ENCODE peak calls at places on chromosome 16, in six cellular contexts. One of them, this sample, is unnamed.

GRCh38 chr16:1428511-1428910 is 2.4 kb upstream of the PERCC1 start:
- DNase-seq in HCT116: no peak
- DNase-seq in H1: no peak
- DNase-seq in fibroblast of lung: peak
- DNase-seq in neural progenitor cell: peak
- DNase-seq in astrocyte: no peak
- DNase-seq in this sample: no peak

GRCh38 chr16:49576941-49577340 is 203.3 kb downstream of the C16orf78 start:
- DNase-seq in fibroblast of lung: no peak
- DNase-seq in neural progenitor cell: no peak
- DNase-seq in H1: no peak
- DNase-seq in astrocyte: no peak
- DNase-seq in HCT116: no peak
- DNase-seq in this sample: no peak

GRCh38 chr16:49460786-49461470 is 87.3 kb downstream of the C16orf78 start:
- DNase-seq in fibroblast of lung: no peak
- DNase-seq in H1: no peak
- DNase-seq in neural progenitor cell: no peak
- DNase-seq in HCT116: no peak
- DNase-seq in astrocyte: no peak
- DNase-seq in this sample: no peak

GRCh38 chr16:72198021-72198420 is 26.1 kb upstream of the PMFBP1 start:
- DNase-seq in HCT116: no peak
- DNase-seq in H1: no peak
- DNase-seq in astrocyte: peak
- DNase-seq in neural progenitor cell: no peak
- DNase-seq in fibroblast of lung: peak
- DNase-seq in this sample: no peak

GRCh38 chr16:57945740-57946138 is 25.2 kb downstream of the CNGB1 start:
- DNase-seq in fibroblast of lung: no peak
- DNase-seq in H1: no peak
- DNase-seq in HCT116: no peak
- DNase-seq in neural progenitor cell: no peak
- DNase-seq in astrocyte: no peak
- DNase-seq in this sample: no peak

GRCh38 chr16:67963325-67964321 is 4.8 kb downstream of the SLC12A4 start:
- DNase-seq in H1: peak
- DNase-seq in fibroblast of lung: no peak
- DNase-seq in astrocyte: no peak
- DNase-seq in neural progenitor cell: no peak
- DNase-seq in HCT116: no peak
- DNase-seq in this sample: no peak

GRCh38 chr16:66603537-66604375 is 748 bp upstream of the CMTM3 start:
- DNase-seq in neural progenitor cell: peak
- DNase-seq in astrocyte: peak
- DNase-seq in fibroblast of lung: peak
- DNase-seq in HCT116: no peak
- DNase-seq in H1: no peak
- DNase-seq in this sample: no peak

GRCh38 chr16:19245326-19245925 is 40.1 kb upstream of the CLEC19A start:
- DNase-seq in H1: no peak
- DNase-seq in fibroblast of lung: no peak
- DNase-seq in astrocyte: no peak
- DNase-seq in neural progenitor cell: no peak
- DNase-seq in HCT116: no peak
- DNase-seq in this sample: no peak

GRCh38 chr16:65601781-65602180 is 479.9 kb upstream of the CDH11 start:
- DNase-seq in neural progenitor cell: no peak
- DNase-seq in astrocyte: peak
- DNase-seq in fibroblast of lung: peak
- DNase-seq in HCT116: no peak
- DNase-seq in H1: no peak
- DNase-seq in this sample: no peak

GRCh38 chr16:70638814-70639792 is 7.3 kb upstream of the IL34 start:
- DNase-seq in HCT116: no peak
- DNase-seq in astrocyte: peak
- DNase-seq in H1: no peak
- DNase-seq in neural progenitor cell: no peak
- DNase-seq in fibroblast of lung: peak
- DNase-seq in this sample: no peak

GRCh38 chr16:13453325-13453724 is 466.6 kb upstream of the ERCC4 start:
- DNase-seq in HCT116: no peak
- DNase-seq in H1: no peak
- DNase-seq in neural progenitor cell: no peak
- DNase-seq in fibroblast of lung: peak
- DNase-seq in astrocyte: peak
- DNase-seq in this sample: no peak

GRCh38 chr16:1258906-1259759 is 3.3 kb downstream of the TPSD1 start:
- DNase-seq in HCT116: no peak
- DNase-seq in astrocyte: no peak
- DNase-seq in H1: no peak
- DNase-seq in fibroblast of lung: no peak
- DNase-seq in neural progenitor cell: no peak
- DNase-seq in this sample: peak

GRCh38 chr16:4694664-4695451 is 1.5 kb downstream of the NUDT16L1 start:
- DNase-seq in HCT116: no peak
- DNase-seq in neural progenitor cell: no peak
- DNase-seq in astrocyte: no peak
- DNase-seq in H1: no peak
- DNase-seq in fibroblast of lung: no peak
- DNase-seq in this sample: no peak

GRCh38 chr16:6837722-6838121 is 494.9 kb upstream of the RBFOX1 start:
- DNase-seq in astrocyte: no peak
- DNase-seq in neural progenitor cell: no peak
- DNase-seq in HCT116: no peak
- DNase-seq in H1: no peak
- DNase-seq in fibroblast of lung: no peak
- DNase-seq in this sample: no peak

GRCh38 chr16:75043175-75043937 is 44.5 kb downstream of the ZNRF1 start:
- DNase-seq in HCT116: no peak
- DNase-seq in fibroblast of lung: peak
- DNase-seq in H1: no peak
- DNase-seq in neural progenitor cell: no peak
- DNase-seq in astrocyte: peak
- DNase-seq in this sample: no peak

GRCh38 chr16:28528463-28528867 is 10.3 kb downstream of the NUPR1 start:
- DNase-seq in neural progenitor cell: no peak
- DNase-seq in fibroblast of lung: no peak
- DNase-seq in astrocyte: no peak
- DNase-seq in HCT116: no peak
- DNase-seq in H1: no peak
- DNase-seq in this sample: no peak

GRCh38 chr16:28531777-28532744 is 6.7 kb downstream of the NUPR1 start:
- DNase-seq in H1: no peak
- DNase-seq in HCT116: peak
- DNase-seq in astrocyte: no peak
- DNase-seq in neural progenitor cell: peak
- DNase-seq in fibroblast of lung: no peak
- DNase-seq in this sample: no peak

GRCh38 chr16:28527985-28528384 is 10.8 kb downstream of the NUPR1 start:
- DNase-seq in HCT116: no peak
- DNase-seq in neural progenitor cell: no peak
- DNase-seq in fibroblast of lung: no peak
- DNase-seq in astrocyte: no peak
- DNase-seq in H1: no peak
- DNase-seq in this sample: no peak

GRCh38 chr16:28526201-28527099 is 12.3 kb downstream of the NUPR1 start:
- DNase-seq in HCT116: no peak
- DNase-seq in H1: no peak
- DNase-seq in neural progenitor cell: no peak
- DNase-seq in astrocyte: no peak
- DNase-seq in fibroblast of lung: no peak
- DNase-seq in this sample: no peak

GRCh38 chr16:28529124-28529523 is 9.7 kb downstream of the NUPR1 start:
- DNase-seq in neural progenitor cell: no peak
- DNase-seq in H1: no peak
- DNase-seq in HCT116: no peak
- DNase-seq in fibroblast of lung: no peak
- DNase-seq in astrocyte: no peak
- DNase-seq in this sample: peak
- H3K4me3 ChIP-seq in neural progenitor cell: no peak
- H3K4me3 ChIP-seq in H1: no peak
- H3K4me3 ChIP-seq in HCT116: no peak
- H3K4me3 ChIP-seq in fibroblast of lung: no peak
- H3K4me3 ChIP-seq in astrocyte: no peak
- H3K4me3 ChIP-seq in this sample: no peak

DNA sequence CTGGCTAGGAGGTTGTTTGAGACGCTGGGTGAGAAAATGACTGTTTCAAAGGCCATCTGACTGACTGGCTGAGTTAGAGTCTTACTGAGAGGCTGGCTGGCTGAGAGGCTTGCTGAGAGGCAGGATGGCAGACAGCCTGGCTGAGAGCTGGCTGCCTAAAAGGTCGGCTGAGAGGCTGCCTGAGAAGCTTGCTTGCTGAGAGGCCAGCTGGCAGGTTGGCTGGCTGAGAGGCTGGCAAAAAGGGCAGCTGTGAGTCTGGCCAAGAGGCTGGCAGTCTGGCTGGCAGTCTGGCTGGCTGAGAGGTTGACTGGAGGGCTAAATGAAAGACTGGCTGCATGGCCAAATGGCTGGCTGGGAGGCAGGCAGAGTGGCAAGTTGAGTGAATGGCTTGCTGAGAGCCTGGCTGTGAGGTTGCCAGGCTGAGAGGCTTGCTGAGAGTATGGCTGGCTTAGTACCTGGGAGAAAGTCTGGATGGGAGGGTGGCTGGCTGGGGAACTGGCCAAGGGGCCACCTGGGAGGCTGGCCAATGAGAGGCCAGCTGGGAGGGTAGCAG is 35.3 kb upstream of the ACSM2B start:
- DNase-seq in astrocyte: no peak
- DNase-seq in neural progenitor cell: no peak
- DNase-seq in fibroblast of lung: no peak
- DNase-seq in H1: no peak
- DNase-seq in HCT116: no peak
- DNase-seq in this sample: no peak
- TF ChIP-seq EZH2 in astrocyte: no peak
- TF ChIP-seq EZH2 in neural progenitor cell: no peak
- TF ChIP-seq EZH2 in fibroblast of lung: no peak
- TF ChIP-seq EZH2 in H1: no peak
- TF ChIP-seq EZH2 in HCT116: no peak
- TF ChIP-seq EZH2 in this sample: no peak

GRCh38 chr16:54244061-54244886 is 42.3 kb downstream of the IRX3 start:
- DNase-seq in neural progenitor cell: no peak
- DNase-seq in astrocyte: no peak
- DNase-seq in H1: no peak
- DNase-seq in fibroblast of lung: no peak
- DNase-seq in HCT116: no peak
- DNase-seq in this sample: no peak
- TF ChIP-seq CTCF in neural progenitor cell: no peak
- TF ChIP-seq CTCF in astrocyte: no peak
- TF ChIP-seq CTCF in H1: no peak
- TF ChIP-seq CTCF in fibroblast of lung: no peak
- TF ChIP-seq CTCF in HCT116: no peak
- TF ChIP-seq CTCF in this sample: no peak

DNA sequence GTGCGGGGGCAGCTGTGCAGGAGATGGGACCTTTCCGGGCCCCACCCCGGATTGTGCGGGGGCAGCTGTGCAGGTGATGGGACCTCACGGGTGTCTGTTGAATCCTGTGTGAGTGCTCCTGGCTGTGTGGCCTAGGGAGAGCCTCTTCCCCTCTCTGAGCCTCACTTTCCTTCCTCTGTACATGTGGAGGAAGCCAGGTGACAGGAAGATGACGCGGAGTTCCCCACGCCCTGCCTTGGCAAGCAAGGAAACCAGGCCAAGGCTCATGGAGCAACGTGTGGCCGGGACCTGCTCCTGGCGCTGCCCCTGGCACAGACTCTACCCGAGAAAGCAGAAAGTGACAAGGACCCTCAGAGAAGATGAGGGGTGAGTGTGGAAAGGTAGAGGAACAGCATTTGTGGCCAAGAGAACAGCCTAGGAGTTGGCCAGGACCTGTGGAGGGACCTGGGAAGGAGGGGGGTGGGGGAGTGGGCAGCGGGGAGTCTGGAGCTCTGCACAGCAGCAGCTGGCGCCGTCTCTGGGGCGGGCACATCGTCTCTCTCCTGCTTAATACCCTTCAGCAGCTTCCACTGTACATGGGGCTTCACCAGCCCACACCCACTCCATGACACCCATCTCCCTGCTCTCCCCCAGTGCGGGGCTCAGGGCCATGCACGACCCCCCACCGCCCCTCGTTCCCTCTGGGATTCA is 38.4 kb upstream of the PABPN1L start:
- DNase-seq in HCT116: no peak
- DNase-seq in astrocyte: no peak
- DNase-seq in neural progenitor cell: no peak
- DNase-seq in fibroblast of lung: no peak
- DNase-seq in H1: no peak
- DNase-seq in this sample: peak
- H3K4me3 ChIP-seq in HCT116: peak
- H3K4me3 ChIP-seq in astrocyte: no peak
- H3K4me3 ChIP-seq in neural progenitor cell: no peak
- H3K4me3 ChIP-seq in fibroblast of lung: no peak
- H3K4me3 ChIP-seq in H1: no peak
- H3K4me3 ChIP-seq in this sample: no peak

GRCh38 chr16:53766304-53767016 is 62.5 kb downstream of the FTO start:
- DNase-seq in astrocyte: peak
- DNase-seq in HCT116: no peak
- DNase-seq in neural progenitor cell: no peak
- DNase-seq in H1: no peak
- DNase-seq in fibroblast of lung: peak
- DNase-seq in this sample: peak
- TF ChIP-seq EZH2 in astrocyte: no peak
- TF ChIP-seq EZH2 in HCT116: no peak
- TF ChIP-seq EZH2 in neural progenitor cell: no peak
- TF ChIP-seq EZH2 in H1: no peak
- TF ChIP-seq EZH2 in fibroblast of lung: no peak
- TF ChIP-seq EZH2 in this sample: no peak

GRCh38 chr16:63530974-63531373 is 1494.7 kb upstream of the CDH8 start:
- DNase-seq in HCT116: no peak
- DNase-seq in fibroblast of lung: no peak
- DNase-seq in neural progenitor cell: no peak
- DNase-seq in H1: no peak
- DNase-seq in astrocyte: no peak
- DNase-seq in this sample: no peak

GRCh38 chr16:63527404-63527803 is 1491.2 kb upstream of the CDH8 start:
- DNase-seq in neural progenitor cell: no peak
- DNase-seq in fibroblast of lung: no peak
- DNase-seq in HCT116: no peak
- DNase-seq in astrocyte: no peak
- DNase-seq in H1: no peak
- DNase-seq in this sample: no peak

DNA sequence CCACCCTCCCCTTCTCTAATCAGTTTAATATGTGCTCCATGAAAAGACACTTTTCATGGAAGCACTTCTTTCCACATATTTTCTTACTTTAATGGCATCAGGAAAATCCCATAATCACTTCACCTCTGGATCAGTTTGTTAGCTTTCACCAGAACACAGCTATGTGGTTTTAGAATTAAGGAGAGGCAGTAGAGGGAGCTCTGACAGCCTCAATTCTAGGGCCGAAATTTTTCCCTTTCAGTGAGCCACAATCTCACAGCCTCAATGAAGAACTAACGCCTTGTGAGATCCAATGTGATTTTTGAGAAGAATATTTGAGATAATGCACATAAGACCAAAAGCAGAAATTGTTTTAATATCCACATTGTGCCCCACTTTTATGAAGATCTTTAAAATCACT is 1494.0 kb upstream of the CDH8 start:
- DNase-seq in neural progenitor cell: peak
- DNase-seq in H1: no peak
- DNase-seq in fibroblast of lung: no peak
- DNase-seq in HCT116: no peak
- DNase-seq in astrocyte: no peak
- DNase-seq in this sample: no peak
- TF ChIP-seq CTCF in neural progenitor cell: peak
- TF ChIP-seq CTCF in H1: peak
- TF ChIP-seq CTCF in fibroblast of lung: no peak
- TF ChIP-seq CTCF in HCT116: no peak
- TF ChIP-seq CTCF in astrocyte: no peak
- TF ChIP-seq CTCF in this sample: no peak

This sample was measured in PC-3.